ENCODE peak calls at places on chromosomes 5 and 9, in seven cellular contexts. One of them, this sample, is unnamed.

GRCh38 chr9:69379250-69379982 is 54.4 kb downstream of the ENTREP1 start:
- DNase-seq in epithelial cell of esophagus: peak; percentile 77
- DNase-seq in AG20443: peak; percentile 50
- DNase-seq in transverse colon: no peak
- DNase-seq in amniotic stem cell: no peak
- DNase-seq in astrocyte: peak; percentile 63
- DNase-seq in cardiac septum: no peak
- DNase-seq in this sample: no peak

GRCh38 chr5:537098-537497 is 12.8 kb upstream of the SLC9A3 start:
- DNase-seq in cardiac septum: no peak
- DNase-seq in transverse colon: no peak
- DNase-seq in amniotic stem cell: no peak
- DNase-seq in astrocyte: no peak
- DNase-seq in AG20443: no peak
- DNase-seq in epithelial cell of esophagus: no peak
- DNase-seq in this sample: peak; percentile 56

GRCh38 chr5:117486879-117487391 is 912.3 kb upstream of the SEMA6A start:
- DNase-seq in AG20443: no peak
- DNase-seq in amniotic stem cell: no peak
- DNase-seq in astrocyte: no peak
- DNase-seq in transverse colon: peak; percentile 9
- DNase-seq in cardiac septum: no peak
- DNase-seq in epithelial cell of esophagus: no peak
- DNase-seq in this sample: no peak

GRCh38 chr9:137176302-137177182 is 4.7 kb upstream of the TMEM210 start:
- DNase-seq in amniotic stem cell: no peak
- DNase-seq in AG20443: peak; percentile 70
- DNase-seq in epithelial cell of esophagus: peak; percentile 68
- DNase-seq in cardiac septum: no peak
- DNase-seq in astrocyte: no peak
- DNase-seq in transverse colon: peak; percentile 51
- DNase-seq in this sample: no peak

GRCh38 chr5:93601433-93602175 is 18.6 kb downstream of the NR2F1 start:
- DNase-seq in AG20443: peak; percentile 27
- DNase-seq in astrocyte: peak; percentile 85
- DNase-seq in amniotic stem cell: no peak
- DNase-seq in epithelial cell of esophagus: no peak
- DNase-seq in transverse colon: no peak
- DNase-seq in cardiac septum: no peak
- DNase-seq in this sample: no peak

GRCh38 chr5:5350101-5350500 is 72.4 kb upstream of the ICE1 start:
- DNase-seq in AG20443: no peak
- DNase-seq in amniotic stem cell: no peak
- DNase-seq in epithelial cell of esophagus: no peak
- DNase-seq in transverse colon: no peak
- DNase-seq in astrocyte: peak; percentile 66
- DNase-seq in cardiac septum: no peak
- DNase-seq in this sample: no peak

GRCh38 chr5:87649455-87649854 is 236.7 kb upstream of the CCNH start:
- DNase-seq in astrocyte: peak; percentile 26
- DNase-seq in AG20443: no peak
- DNase-seq in amniotic stem cell: no peak
- DNase-seq in transverse colon: no peak
- DNase-seq in epithelial cell of esophagus: peak; percentile 59
- DNase-seq in cardiac septum: no peak
- DNase-seq in this sample: no peak

GRCh38 chr9:87793292-87793691 is 67.4 kb downstream of the CTSL start:
- DNase-seq in epithelial cell of esophagus: peak; percentile 87
- DNase-seq in AG20443: peak; percentile 80
- DNase-seq in cardiac septum: no peak
- DNase-seq in transverse colon: no peak
- DNase-seq in amniotic stem cell: peak; percentile 38
- DNase-seq in astrocyte: peak; percentile 80
- DNase-seq in this sample: no peak

GRCh38 chr9:16532681-16533450 is 337.6 kb downstream of the BNC2 start:
- DNase-seq in amniotic stem cell: no peak
- DNase-seq in epithelial cell of esophagus: peak; percentile 92
- DNase-seq in astrocyte: peak; percentile 86
- DNase-seq in transverse colon: no peak
- DNase-seq in AG20443: no peak
- DNase-seq in cardiac septum: no peak
- DNase-seq in this sample: no peak

GRCh38 chr5:13188393-13188792 is 756.1 kb downstream of the DNAH5 start:
- DNase-seq in astrocyte: peak; percentile 14
- DNase-seq in epithelial cell of esophagus: peak; percentile 51
- DNase-seq in cardiac septum: no peak
- DNase-seq in AG20443: no peak
- DNase-seq in transverse colon: no peak
- DNase-seq in amniotic stem cell: no peak
- DNase-seq in this sample: no peak

GRCh38 chr5:161544350-161544765 is 2.2 kb downstream of the GABRB2 start:
- DNase-seq in astrocyte: peak; percentile 14
- DNase-seq in transverse colon: peak; percentile 33
- DNase-seq in amniotic stem cell: no peak
- DNase-seq in cardiac septum: no peak
- DNase-seq in epithelial cell of esophagus: peak; percentile 47
- DNase-seq in AG20443: peak; percentile 71
- DNase-seq in this sample: no peak

GRCh38 chr9:137226338-137227056 is 805 bp upstream of the RNF224 start:
- DNase-seq in amniotic stem cell: no peak
- DNase-seq in cardiac septum: no peak
- DNase-seq in AG20443: no peak
- DNase-seq in astrocyte: no peak
- DNase-seq in epithelial cell of esophagus: peak; percentile 86
- DNase-seq in transverse colon: no peak
- DNase-seq in this sample: no peak

GRCh38 chr9:108836771-108837170 is 19.0 kb downstream of the ACTL7B start:
- DNase-seq in cardiac septum: no peak
- DNase-seq in epithelial cell of esophagus: peak; percentile 94
- DNase-seq in amniotic stem cell: peak; percentile 75
- DNase-seq in transverse colon: no peak
- DNase-seq in AG20443: no peak
- DNase-seq in astrocyte: peak; percentile 10
- DNase-seq in this sample: no peak

GRCh38 chr5:138336952-138337684 is 948 bp upstream of the FAM53C start:
- DNase-seq in AG20443: peak; percentile 79
- DNase-seq in transverse colon: peak; percentile 85
- DNase-seq in astrocyte: no peak
- DNase-seq in cardiac septum: peak; percentile 88
- DNase-seq in amniotic stem cell: peak; percentile 75
- DNase-seq in epithelial cell of esophagus: peak; percentile 78
- DNase-seq in this sample: peak; percentile 87

GRCh38 chr5:38639377-38640011 is 83.0 kb upstream of the LIFR start:
- DNase-seq in cardiac septum: no peak
- DNase-seq in amniotic stem cell: no peak
- DNase-seq in epithelial cell of esophagus: no peak
- DNase-seq in AG20443: no peak
- DNase-seq in transverse colon: no peak
- DNase-seq in astrocyte: no peak
- DNase-seq in this sample: no peak

GRCh38 chr9:109115931-109116541 is 3.7 kb downstream of the TMEM245 start:
- DNase-seq in transverse colon: no peak
- DNase-seq in amniotic stem cell: no peak
- DNase-seq in AG20443: peak; percentile 11
- DNase-seq in cardiac septum: no peak
- DNase-seq in epithelial cell of esophagus: no peak
- DNase-seq in astrocyte: peak; percentile 47
- DNase-seq in this sample: no peak

GRCh38 chr5:137888875-137889759 is at the start of gene PKD2L2:
- DNase-seq in amniotic stem cell: no peak
- DNase-seq in epithelial cell of esophagus: peak; percentile 91
- DNase-seq in cardiac septum: peak; percentile 91
- DNase-seq in astrocyte: peak; percentile 78
- DNase-seq in transverse colon: peak; percentile 75
- DNase-seq in AG20443: peak; percentile 95
- DNase-seq in this sample: peak; percentile 93

GRCh38 chr5:145872914-145873313 is at the start of gene GRXCR2:
- DNase-seq in astrocyte: no peak
- DNase-seq in amniotic stem cell: no peak
- DNase-seq in epithelial cell of esophagus: no peak
- DNase-seq in transverse colon: no peak
- DNase-seq in cardiac septum: no peak
- DNase-seq in AG20443: no peak
- DNase-seq in this sample: no peak

GRCh38 chr5:80956272-80956671 is 3.9 kb upstream of the RASGRF2 start:
- DNase-seq in AG20443: no peak
- DNase-seq in cardiac septum: no peak
- DNase-seq in transverse colon: no peak
- DNase-seq in amniotic stem cell: no peak
- DNase-seq in astrocyte: no peak
- DNase-seq in epithelial cell of esophagus: no peak
- DNase-seq in this sample: no peak

GRCh38 chr5:157528036-157528632 is 47.4 kb downstream of the ADAM19 start:
- DNase-seq in transverse colon: peak; percentile 35
- DNase-seq in epithelial cell of esophagus: no peak
- DNase-seq in astrocyte: peak; percentile 37
- DNase-seq in amniotic stem cell: no peak
- DNase-seq in AG20443: no peak
- DNase-seq in cardiac septum: peak; percentile 72
- DNase-seq in this sample: no peak

GRCh38 chr9:127991017-127991756 is 10.4 kb upstream of the EEIG1 start:
- DNase-seq in transverse colon: peak; percentile 87
- DNase-seq in astrocyte: no peak
- DNase-seq in epithelial cell of esophagus: peak; percentile 31
- DNase-seq in cardiac septum: no peak
- DNase-seq in AG20443: no peak
- DNase-seq in amniotic stem cell: no peak
- DNase-seq in this sample: no peak

GRCh38 chr5:68562308-68562707 is 346.8 kb downstream of the PIK3R1 start:
- DNase-seq in astrocyte: peak; percentile 43
- DNase-seq in epithelial cell of esophagus: peak; percentile 34
- DNase-seq in AG20443: no peak
- DNase-seq in cardiac septum: no peak
- DNase-seq in amniotic stem cell: no peak
- DNase-seq in transverse colon: no peak
- DNase-seq in this sample: no peak

GRCh38 chr5:137708796-137709559 is 26.9 kb downstream of the KLHL3 start:
- DNase-seq in AG20443: no peak
- DNase-seq in astrocyte: no peak
- DNase-seq in transverse colon: no peak
- DNase-seq in amniotic stem cell: no peak
- DNase-seq in cardiac septum: no peak
- DNase-seq in epithelial cell of esophagus: no peak
- DNase-seq in this sample: no peak

GRCh38 chr9:37904647-37905505 is 949 bp upstream of the SLC25A51 start:
- DNase-seq in cardiac septum: no peak
- DNase-seq in epithelial cell of esophagus: peak; percentile 51
- DNase-seq in AG20443: peak; percentile 40
- DNase-seq in transverse colon: no peak
- DNase-seq in amniotic stem cell: no peak
- DNase-seq in astrocyte: no peak
- DNase-seq in this sample: no peak

GRCh38 chr5:100777680-100778281 is 125.3 kb downstream of the ST8SIA4 start:
- DNase-seq in epithelial cell of esophagus: peak; percentile 79
- DNase-seq in AG20443: peak; percentile 65
- DNase-seq in cardiac septum: no peak
- DNase-seq in transverse colon: peak; percentile 37
- DNase-seq in astrocyte: peak; percentile 82
- DNase-seq in amniotic stem cell: peak; percentile 14
- DNase-seq in this sample: no peak

GRCh38 chr5:124663101-124663506 is 83.3 kb downstream of the ZNF608 start:
- DNase-seq in astrocyte: no peak
- DNase-seq in transverse colon: no peak
- DNase-seq in AG20443: peak; percentile 24
- DNase-seq in epithelial cell of esophagus: peak; percentile 58
- DNase-seq in amniotic stem cell: no peak
- DNase-seq in cardiac septum: no peak
- DNase-seq in this sample: no peak

GRCh38 chr9:136095495-136096058 is 488 bp upstream of the NACC2 start:
- DNase-seq in amniotic stem cell: no peak
- DNase-seq in cardiac septum: no peak
- DNase-seq in transverse colon: no peak
- DNase-seq in epithelial cell of esophagus: peak; percentile 31
- DNase-seq in astrocyte: no peak
- DNase-seq in AG20443: peak; percentile 74
- DNase-seq in this sample: no peak

GRCh38 chr5:60271517-60271916 is 378.0 kb upstream of the PDE4D start:
- DNase-seq in cardiac septum: no peak
- DNase-seq in epithelial cell of esophagus: no peak
- DNase-seq in astrocyte: peak; percentile 10
- DNase-seq in amniotic stem cell: no peak
- DNase-seq in transverse colon: no peak
- DNase-seq in AG20443: no peak
- DNase-seq in this sample: no peak

GRCh38 chr5:14574891-14575496 is 6.6 kb upstream of the OTULINL start:
- DNase-seq in astrocyte: no peak
- DNase-seq in amniotic stem cell: no peak
- DNase-seq in cardiac septum: no peak
- DNase-seq in transverse colon: peak; percentile 80
- DNase-seq in AG20443: no peak
- DNase-seq in epithelial cell of esophagus: peak; percentile 53
- DNase-seq in this sample: no peak

GRCh38 chr9:70127540-70128416 is 84.1 kb downstream of the MAMDC2 start:
- DNase-seq in transverse colon: no peak
- DNase-seq in AG20443: no peak
- DNase-seq in amniotic stem cell: no peak
- DNase-seq in cardiac septum: no peak
- DNase-seq in epithelial cell of esophagus: no peak
- DNase-seq in astrocyte: no peak
- DNase-seq in this sample: no peak

GRCh38 chr9:76433851-76434250 is 25.1 kb upstream of the GCNT1 start:
- DNase-seq in AG20443: no peak
- DNase-seq in epithelial cell of esophagus: peak; percentile 53
- DNase-seq in amniotic stem cell: no peak
- DNase-seq in cardiac septum: no peak
- DNase-seq in transverse colon: no peak
- DNase-seq in astrocyte: peak; percentile 72
- DNase-seq in this sample: no peak

GRCh38 chr5:139474815-139475791 is 4.3 kb downstream of the SMIM33 start:
- DNase-seq in transverse colon: peak; percentile 39
- DNase-seq in cardiac septum: no peak
- DNase-seq in amniotic stem cell: no peak
- DNase-seq in AG20443: peak; percentile 60
- DNase-seq in astrocyte: peak; percentile 58
- DNase-seq in epithelial cell of esophagus: peak; percentile 50
- DNase-seq in this sample: no peak

GRCh38 chr5:43691893-43692292 is 88.9 kb downstream of the NNT start:
- DNase-seq in AG20443: no peak
- DNase-seq in transverse colon: no peak
- DNase-seq in epithelial cell of esophagus: no peak
- DNase-seq in astrocyte: no peak
- DNase-seq in cardiac septum: no peak
- DNase-seq in amniotic stem cell: no peak
- DNase-seq in this sample: no peak

GRCh38 chr5:42718591-42718990 is 38.0 kb upstream of the CCDC152 start:
- DNase-seq in astrocyte: peak; percentile 56
- DNase-seq in epithelial cell of esophagus: peak; percentile 2
- DNase-seq in AG20443: no peak
- DNase-seq in cardiac septum: no peak
- DNase-seq in transverse colon: no peak
- DNase-seq in amniotic stem cell: no peak
- DNase-seq in this sample: no peak

GRCh38 chr5:108788142-108788541 is 40.4 kb downstream of the FER start:
- DNase-seq in astrocyte: no peak
- DNase-seq in cardiac septum: peak; percentile 80
- DNase-seq in transverse colon: peak; percentile 37
- DNase-seq in amniotic stem cell: no peak
- DNase-seq in AG20443: no peak
- DNase-seq in epithelial cell of esophagus: no peak
- DNase-seq in this sample: peak; percentile 70

This sample was measured in upper lobe of right lung.